ENCODE peak calls at places on chromosomes 12 and 14, in six cellular contexts. T is CD8-positive, alpha-beta memory T cell; B is testis; W is mesendoderm; L is esophagus squamous epithelium; E is right lobe of liver. S is an unnamed sample. For H3K4me1, the result is how much of the 10 kb centered on the place peaks cover.

GRCh38 chr14:91899213-91899612 is 31.9 kb upstream of the TC2N start:
- DNase-seq in T (no peak), B (no peak), W (no peak), L (no peak), E (peak), S (no peak)

GRCh38 chr12:59166457-59166856 is 246.2 kb upstream of the LRIG3 start:
- DNase-seq in T (no peak), B (no peak), W (no peak), L (no peak), E (no peak), S (no peak)

GRCh38 chr14:63727736-63728728 is at the start of gene SGPP1:
- DNase-seq in T (peak), B (peak), W (peak), L (peak), E (peak), S (peak)

GRCh38 chr12:98397323-98398105 is 117.9 kb upstream of the TMPO start:
- DNase-seq in T (peak), B (peak), W (peak), L (peak), E (peak), S (peak)

GRCh38 chr12:59808317-59808910 is 212.6 kb downstream of the SLC16A7 start:
- DNase-seq in T (no peak), B (no peak), W (peak), L (no peak), E (no peak), S (peak)

GRCh38 chr14:102063092-102063807 is 23.6 kb downstream of the HSP90AA1 start:
- DNase-seq in T (peak), B (peak), W (peak), L (peak), E (peak), S (peak)

GRCh38 chr12:108568653-108569154 is 6.3 kb downstream of the ISCU start:
- DNase-seq in T (peak), B (no peak), W (no peak), L (no peak), E (no peak), S (peak)

GRCh38 chr12:42090899-42091298 is 53.8 kb downstream of the GXYLT1 start:
- DNase-seq in T (no peak), B (no peak), W (peak), L (no peak), E (no peak), S (peak)

GRCh38 chr12:42686514-42687172 is 97.1 kb upstream of the PRICKLE1 start:
- DNase-seq in T (no peak), B (no peak), W (no peak), L (no peak), E (no peak), S (no peak)

GRCh38 chr14:74525361-74525851 is 31.8 kb downstream of the ISCA2 start:
- DNase-seq in T (no peak), B (no peak), W (no peak), L (no peak), E (no peak), S (no peak)

GRCh38 chr12:62739266-62739831 is 195.6 kb downstream of the PPM1H start:
- DNase-seq in T (no peak), B (no peak), W (peak), L (no peak), E (no peak), S (no peak)

GRCh38 chr14:29926701-29927595 is 699 bp downstream of the PRKD1 start:
- DNase-seq in T (no peak), B (peak), W (peak), L (no peak), E (peak), S (peak)

GRCh38 chr12:26028953-26029740 is 70.7 kb downstream of the RASSF8 start:
- DNase-seq in T (no peak), B (peak), W (peak), L (no peak), E (no peak), S (peak)

GRCh38 chr14:100902792-100903191 is 730 bp downstream of the RTL1 start:
- DNase-seq in T (no peak), B (peak), W (peak), L (no peak), E (no peak), S (no peak)

GRCh38 chr12:23600936-23601335 is 348.5 kb downstream of the SOX5 start:
- DNase-seq in T (no peak), B (no peak), W (no peak), L (no peak), E (no peak), S (no peak)

GRCh38 chr12:124766745-124767074 is 97.0 kb downstream of the SCARB1 start:
- DNase-seq in T (no peak), B (no peak), W (no peak), L (no peak), E (no peak), S (no peak)
- H3K27ac ChIP-seq in T (no peak), B (no peak), W (no peak), L (peak), E (no peak), S (no peak)

GRCh38 chr12:32253154-32253795 is 146.1 kb upstream of the FGD4 start:
- DNase-seq in T (no peak), B (no peak), W (no peak), L (no peak), E (no peak), S (no peak)

GRCh38 chr12:32261638-32262037 is 137.7 kb upstream of the FGD4 start:
- DNase-seq in T (no peak), B (no peak), W (peak), L (no peak), E (no peak), S (no peak)

GRCh38 chr12:32252199-32253073 is 145.8 kb downstream of the BICD1 start:
- DNase-seq in T (no peak), B (no peak), W (no peak), L (no peak), E (no peak), S (no peak)

GRCh38 chr12:32254260-32254659 is 145.1 kb upstream of the FGD4 start:
- DNase-seq in T (no peak), B (no peak), W (no peak), L (no peak), E (no peak), S (no peak)

DNA sequence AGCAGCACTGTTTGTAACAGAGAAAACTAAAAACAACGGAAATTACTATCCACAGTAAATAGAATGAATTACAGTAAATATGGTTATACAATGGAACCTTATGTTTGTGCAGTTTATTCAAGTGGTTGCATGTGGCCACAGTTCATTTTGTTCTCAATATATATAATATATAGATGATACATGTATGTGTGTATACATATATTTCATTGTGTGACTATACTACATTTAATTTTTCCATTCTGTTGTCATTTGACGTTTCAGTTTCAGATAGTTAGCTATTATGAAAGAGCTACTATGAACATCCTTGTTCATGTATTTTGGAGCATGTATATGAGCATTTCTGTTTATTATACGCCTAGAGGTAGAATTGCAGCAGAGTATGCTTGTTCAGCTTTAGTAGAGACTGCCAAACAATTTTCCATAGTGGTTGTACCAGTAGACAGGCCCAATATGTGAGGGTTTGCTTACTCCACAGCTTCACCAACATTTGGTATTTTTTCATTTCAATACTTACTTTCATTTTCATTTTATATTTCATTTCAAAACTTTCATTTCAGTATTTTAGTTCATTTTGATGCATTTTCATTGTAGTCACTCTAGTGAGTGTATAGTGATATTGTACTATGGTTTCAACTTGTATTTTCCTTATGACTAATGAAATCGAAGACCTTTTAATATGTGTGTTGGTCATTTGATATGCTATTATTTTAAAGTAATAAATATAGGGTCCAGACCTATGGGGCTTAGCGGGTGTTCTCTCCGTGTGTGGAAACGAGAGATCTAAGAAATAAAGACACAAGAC is 141.5 kb upstream of the FGD4 start:
- DNase-seq in T (no peak), B (no peak), W (no peak), L (no peak), E (no peak), S (no peak)
- H3K4me1 ChIP-seq in T (under half), B (under half), W (under half), L (under half), E (under half), S (under half)

DNA sequence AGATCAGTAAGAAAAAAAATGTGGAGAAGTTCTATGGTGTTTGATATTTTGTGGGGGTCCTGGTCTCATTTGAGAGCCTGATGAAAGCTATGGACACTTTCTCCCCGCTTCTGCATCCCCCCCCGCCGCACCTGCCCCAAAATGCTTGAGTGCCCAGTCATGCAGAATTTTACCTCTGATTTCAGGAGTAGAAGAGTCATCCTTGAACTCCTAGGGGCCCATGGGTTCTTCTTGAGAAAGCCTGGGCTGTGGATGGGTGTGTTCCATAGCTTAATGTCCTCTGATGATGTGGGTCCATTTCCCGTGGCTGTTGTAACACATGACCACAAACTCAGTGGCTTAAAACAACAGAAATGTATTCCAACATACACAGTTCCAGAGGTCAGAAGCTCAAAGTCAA is 248.8 kb upstream of the PWP1 start:
- DNase-seq in T (no peak), B (no peak), W (no peak), L (no peak), E (no peak), S (no peak)
- H3K27ac ChIP-seq in T (no peak), B (no peak), W (no peak), L (no peak), E (no peak), S (no peak)

GRCh38 chr12:13204428-13204827 is 7.9 kb downstream of the EMP1 start:
- DNase-seq in T (no peak), B (no peak), W (no peak), L (no peak), E (no peak), S (no peak)
- H3K4me1 ChIP-seq in T (under half), B (under half), W (under half), L (under half), E (under half), S (under half)

GRCh38 chr12:6828671-6829531 is 694 bp downstream of the P3H3 start:
- DNase-seq in T (no peak), B (peak), W (peak), L (no peak), E (peak), S (peak)
- H3K27ac ChIP-seq in T (peak), B (peak), W (peak), L (peak), E (no peak), S (peak)

DNA sequence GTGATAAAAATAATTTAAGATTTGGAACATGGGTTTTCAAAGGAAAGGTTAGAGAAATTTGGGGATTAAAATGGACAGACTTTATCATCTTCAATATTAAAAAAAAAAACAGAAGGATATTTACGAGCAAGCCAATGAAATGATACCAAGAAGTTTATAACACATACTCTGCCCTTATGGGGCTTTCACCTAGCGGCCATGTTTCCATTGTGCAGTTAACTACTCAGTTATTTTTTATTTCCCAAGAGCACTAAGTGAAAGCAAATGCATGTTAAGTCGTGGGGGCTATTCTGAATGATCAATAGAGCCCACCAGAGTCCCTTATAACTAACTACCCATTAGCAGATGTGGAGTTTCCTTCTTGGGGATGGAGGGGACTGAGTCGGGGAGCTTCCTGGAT is 53.9 kb downstream of the ETV6 start:
- DNase-seq in T (no peak), B (no peak), W (no peak), L (no peak), E (no peak), S (no peak)
- H3K4me1 ChIP-seq in T (under half), B (under half), W (under half), L (under half), E (under half), S (under half)

GRCh38 chr12:91347686-91348085 is 165.1 kb upstream of the DCN start:
- DNase-seq in T (no peak), B (no peak), W (no peak), L (no peak), E (no peak), S (no peak)
- H3K27ac ChIP-seq in T (no peak), B (no peak), W (no peak), L (peak), E (no peak), S (no peak)

GRCh38 chr14:95254356-95254755 is 65.4 kb downstream of the CLMN start:
- DNase-seq in T (no peak), B (no peak), W (no peak), L (no peak), E (no peak), S (no peak)
- H3K4me1 ChIP-seq in T (under half), B (under half), W (under half), L (under half), E (under half), S (half or more)

GRCh38 chr14:20376071-20376588 is 32.7 kb downstream of the PARP2 start:
- DNase-seq in T (no peak), B (no peak), W (no peak), L (no peak), E (peak), S (no peak)
- H3K27ac ChIP-seq in T (no peak), B (no peak), W (no peak), L (no peak), E (no peak), S (no peak)